ENCODE peak calls at places on chromosomes 16 and 17, in ten cellular contexts. One of them, this sample, is unnamed.

GRCh38 chr17:18967806-18968744 is 16.1 kb downstream of the SLC5A10 start:
- DNase-seq in EL: peak; percentile 39
- DNase-seq in effector memory CD8-positive, alpha-beta T cell: no peak
- DNase-seq in NAMALWA: no peak
- DNase-seq in bronchial epithelial cell: peak; percentile 76
- DNase-seq in activated T-helper 1 cell treated with Interleukin-2 at 50 U/mL for 16 hours: no peak
- DNase-seq in stimulated activated CD8-positive, alpha-beta memory T cell treated with anti-CD3 and anti-CD28 coated beads, Interleukin-15, amount 100 ng/mL, for 1 hour: no peak
- DNase-seq in stimulated activated CD4-positive, alpha-beta T cell treated with anti-CD3 and anti-CD28 coated beads, Interleukin-4, amount 100 ng/mL, for 1 hour: no peak
- DNase-seq in NT2/D1: no peak
- DNase-seq in NCI-H2107: no peak
- DNase-seq in this sample: peak; percentile 37

GRCh38 chr17:1055751-1056645 is 59.1 kb downstream of the TIMM22 start:
- DNase-seq in EL: peak; percentile 59
- DNase-seq in effector memory CD8-positive, alpha-beta T cell: peak; percentile 22
- DNase-seq in NAMALWA: peak; percentile 38
- DNase-seq in bronchial epithelial cell: peak; percentile 33
- DNase-seq in activated T-helper 1 cell treated with Interleukin-2 at 50 U/mL for 16 hours: no peak
- DNase-seq in stimulated activated CD8-positive, alpha-beta memory T cell treated with anti-CD3 and anti-CD28 coated beads, Interleukin-15, amount 100 ng/mL, for 1 hour: peak; percentile 17
- DNase-seq in stimulated activated CD4-positive, alpha-beta T cell treated with anti-CD3 and anti-CD28 coated beads, Interleukin-4, amount 100 ng/mL, for 1 hour: peak; percentile 43
- DNase-seq in NT2/D1: peak; percentile 47
- DNase-seq in NCI-H2107: no peak
- DNase-seq in this sample: peak; percentile 29

GRCh38 chr16:30710971-30711370 is 12.0 kb downstream of the SRCAP start:
- DNase-seq in EL: no peak
- DNase-seq in effector memory CD8-positive, alpha-beta T cell: no peak
- DNase-seq in NAMALWA: no peak
- DNase-seq in bronchial epithelial cell: no peak
- DNase-seq in activated T-helper 1 cell treated with Interleukin-2 at 50 U/mL for 16 hours: no peak
- DNase-seq in stimulated activated CD8-positive, alpha-beta memory T cell treated with anti-CD3 and anti-CD28 coated beads, Interleukin-15, amount 100 ng/mL, for 1 hour: no peak
- DNase-seq in stimulated activated CD4-positive, alpha-beta T cell treated with anti-CD3 and anti-CD28 coated beads, Interleukin-4, amount 100 ng/mL, for 1 hour: no peak
- DNase-seq in NT2/D1: no peak
- DNase-seq in NCI-H2107: no peak
- DNase-seq in this sample: no peak

GRCh38 chr16:4607841-4608703 is 6.6 kb downstream of the UBALD1 start:
- DNase-seq in EL: no peak
- DNase-seq in effector memory CD8-positive, alpha-beta T cell: no peak
- DNase-seq in NAMALWA: no peak
- DNase-seq in bronchial epithelial cell: no peak
- DNase-seq in activated T-helper 1 cell treated with Interleukin-2 at 50 U/mL for 16 hours: no peak
- DNase-seq in stimulated activated CD8-positive, alpha-beta memory T cell treated with anti-CD3 and anti-CD28 coated beads, Interleukin-15, amount 100 ng/mL, for 1 hour: no peak
- DNase-seq in stimulated activated CD4-positive, alpha-beta T cell treated with anti-CD3 and anti-CD28 coated beads, Interleukin-4, amount 100 ng/mL, for 1 hour: no peak
- DNase-seq in NT2/D1: no peak
- DNase-seq in NCI-H2107: no peak
- DNase-seq in this sample: no peak

GRCh38 chr16:8108991-8109509 is 481.3 kb downstream of the TMEM114 start:
- DNase-seq in EL: no peak
- DNase-seq in effector memory CD8-positive, alpha-beta T cell: no peak
- DNase-seq in NAMALWA: no peak
- DNase-seq in bronchial epithelial cell: no peak
- DNase-seq in activated T-helper 1 cell treated with Interleukin-2 at 50 U/mL for 16 hours: no peak
- DNase-seq in stimulated activated CD8-positive, alpha-beta memory T cell treated with anti-CD3 and anti-CD28 coated beads, Interleukin-15, amount 100 ng/mL, for 1 hour: no peak
- DNase-seq in stimulated activated CD4-positive, alpha-beta T cell treated with anti-CD3 and anti-CD28 coated beads, Interleukin-4, amount 100 ng/mL, for 1 hour: no peak
- DNase-seq in NT2/D1: no peak
- DNase-seq in NCI-H2107: no peak
- DNase-seq in this sample: no peak

GRCh38 chr16:58037365-58038057 is 12.0 kb downstream of the MMP15 start:
- DNase-seq in EL: no peak
- DNase-seq in effector memory CD8-positive, alpha-beta T cell: no peak
- DNase-seq in NAMALWA: no peak
- DNase-seq in bronchial epithelial cell: no peak
- DNase-seq in activated T-helper 1 cell treated with Interleukin-2 at 50 U/mL for 16 hours: no peak
- DNase-seq in stimulated activated CD8-positive, alpha-beta memory T cell treated with anti-CD3 and anti-CD28 coated beads, Interleukin-15, amount 100 ng/mL, for 1 hour: no peak
- DNase-seq in stimulated activated CD4-positive, alpha-beta T cell treated with anti-CD3 and anti-CD28 coated beads, Interleukin-4, amount 100 ng/mL, for 1 hour: no peak
- DNase-seq in NT2/D1: no peak
- DNase-seq in NCI-H2107: no peak
- DNase-seq in this sample: no peak

GRCh38 chr17:57541472-57542394 is 203.4 kb downstream of the CCDC182 start:
- DNase-seq in EL: peak; percentile 56
- DNase-seq in effector memory CD8-positive, alpha-beta T cell: no peak
- DNase-seq in NAMALWA: no peak
- DNase-seq in bronchial epithelial cell: no peak
- DNase-seq in activated T-helper 1 cell treated with Interleukin-2 at 50 U/mL for 16 hours: no peak
- DNase-seq in stimulated activated CD8-positive, alpha-beta memory T cell treated with anti-CD3 and anti-CD28 coated beads, Interleukin-15, amount 100 ng/mL, for 1 hour: no peak
- DNase-seq in stimulated activated CD4-positive, alpha-beta T cell treated with anti-CD3 and anti-CD28 coated beads, Interleukin-4, amount 100 ng/mL, for 1 hour: no peak
- DNase-seq in NT2/D1: no peak
- DNase-seq in NCI-H2107: no peak
- DNase-seq in this sample: peak; percentile 76

GRCh38 chr17:46167826-46168569 is 25.2 kb downstream of the KANSL1 start:
- DNase-seq in EL: peak; percentile 88
- DNase-seq in effector memory CD8-positive, alpha-beta T cell: no peak
- DNase-seq in NAMALWA: no peak
- DNase-seq in bronchial epithelial cell: peak; percentile 48
- DNase-seq in activated T-helper 1 cell treated with Interleukin-2 at 50 U/mL for 16 hours: no peak
- DNase-seq in stimulated activated CD8-positive, alpha-beta memory T cell treated with anti-CD3 and anti-CD28 coated beads, Interleukin-15, amount 100 ng/mL, for 1 hour: no peak
- DNase-seq in stimulated activated CD4-positive, alpha-beta T cell treated with anti-CD3 and anti-CD28 coated beads, Interleukin-4, amount 100 ng/mL, for 1 hour: no peak
- DNase-seq in NT2/D1: no peak
- DNase-seq in NCI-H2107: no peak
- DNase-seq in this sample: no peak

GRCh38 chr17:58789831-58790230 is 34.2 kb downstream of the PPM1E start:
- DNase-seq in EL: no peak
- DNase-seq in effector memory CD8-positive, alpha-beta T cell: no peak
- DNase-seq in NAMALWA: no peak
- DNase-seq in bronchial epithelial cell: no peak
- DNase-seq in activated T-helper 1 cell treated with Interleukin-2 at 50 U/mL for 16 hours: no peak
- DNase-seq in stimulated activated CD8-positive, alpha-beta memory T cell treated with anti-CD3 and anti-CD28 coated beads, Interleukin-15, amount 100 ng/mL, for 1 hour: no peak
- DNase-seq in stimulated activated CD4-positive, alpha-beta T cell treated with anti-CD3 and anti-CD28 coated beads, Interleukin-4, amount 100 ng/mL, for 1 hour: no peak
- DNase-seq in NT2/D1: no peak
- DNase-seq in NCI-H2107: no peak
- DNase-seq in this sample: no peak

GRCh38 chr17:41907633-41908539 is 10.9 kb downstream of the ACLY start:
- DNase-seq in EL: peak; percentile 38
- DNase-seq in effector memory CD8-positive, alpha-beta T cell: no peak
- DNase-seq in NAMALWA: no peak
- DNase-seq in bronchial epithelial cell: no peak
- DNase-seq in activated T-helper 1 cell treated with Interleukin-2 at 50 U/mL for 16 hours: no peak
- DNase-seq in stimulated activated CD8-positive, alpha-beta memory T cell treated with anti-CD3 and anti-CD28 coated beads, Interleukin-15, amount 100 ng/mL, for 1 hour: no peak
- DNase-seq in stimulated activated CD4-positive, alpha-beta T cell treated with anti-CD3 and anti-CD28 coated beads, Interleukin-4, amount 100 ng/mL, for 1 hour: no peak
- DNase-seq in NT2/D1: no peak
- DNase-seq in NCI-H2107: no peak
- DNase-seq in this sample: no peak

GRCh38 chr17:16934836-16935235 is 37.1 kb downstream of the TNFRSF13B start:
- DNase-seq in EL: no peak
- DNase-seq in effector memory CD8-positive, alpha-beta T cell: no peak
- DNase-seq in NAMALWA: no peak
- DNase-seq in bronchial epithelial cell: no peak
- DNase-seq in activated T-helper 1 cell treated with Interleukin-2 at 50 U/mL for 16 hours: no peak
- DNase-seq in stimulated activated CD8-positive, alpha-beta memory T cell treated with anti-CD3 and anti-CD28 coated beads, Interleukin-15, amount 100 ng/mL, for 1 hour: no peak
- DNase-seq in stimulated activated CD4-positive, alpha-beta T cell treated with anti-CD3 and anti-CD28 coated beads, Interleukin-4, amount 100 ng/mL, for 1 hour: no peak
- DNase-seq in NT2/D1: no peak
- DNase-seq in NCI-H2107: no peak
- DNase-seq in this sample: no peak

GRCh38 chr16:67668495-67669157 is 2.0 kb downstream of the C16orf86 start:
- DNase-seq in EL: no peak
- DNase-seq in effector memory CD8-positive, alpha-beta T cell: no peak
- DNase-seq in NAMALWA: no peak
- DNase-seq in bronchial epithelial cell: no peak
- DNase-seq in activated T-helper 1 cell treated with Interleukin-2 at 50 U/mL for 16 hours: no peak
- DNase-seq in stimulated activated CD8-positive, alpha-beta memory T cell treated with anti-CD3 and anti-CD28 coated beads, Interleukin-15, amount 100 ng/mL, for 1 hour: no peak
- DNase-seq in stimulated activated CD4-positive, alpha-beta T cell treated with anti-CD3 and anti-CD28 coated beads, Interleukin-4, amount 100 ng/mL, for 1 hour: no peak
- DNase-seq in NT2/D1: no peak
- DNase-seq in NCI-H2107: no peak
- DNase-seq in this sample: no peak

GRCh38 chr17:2592974-2593845 is at the start of gene PAFAH1B1:
- DNase-seq in EL: peak; percentile 94
- DNase-seq in effector memory CD8-positive, alpha-beta T cell: peak; percentile 89
- DNase-seq in NAMALWA: peak; percentile 84
- DNase-seq in bronchial epithelial cell: peak; percentile 70
- DNase-seq in activated T-helper 1 cell treated with Interleukin-2 at 50 U/mL for 16 hours: peak; percentile 97
- DNase-seq in stimulated activated CD8-positive, alpha-beta memory T cell treated with anti-CD3 and anti-CD28 coated beads, Interleukin-15, amount 100 ng/mL, for 1 hour: peak; percentile 81
- DNase-seq in stimulated activated CD4-positive, alpha-beta T cell treated with anti-CD3 and anti-CD28 coated beads, Interleukin-4, amount 100 ng/mL, for 1 hour: peak; percentile 96
- DNase-seq in NT2/D1: peak; percentile 57
- DNase-seq in NCI-H2107: peak; percentile 69
- DNase-seq in this sample: peak; percentile 47

GRCh38 chr16:89973654-89974335 is 25.2 kb downstream of the DEF8 start:
- DNase-seq in EL: no peak
- DNase-seq in effector memory CD8-positive, alpha-beta T cell: no peak
- DNase-seq in NAMALWA: no peak
- DNase-seq in bronchial epithelial cell: no peak
- DNase-seq in activated T-helper 1 cell treated with Interleukin-2 at 50 U/mL for 16 hours: no peak
- DNase-seq in stimulated activated CD8-positive, alpha-beta memory T cell treated with anti-CD3 and anti-CD28 coated beads, Interleukin-15, amount 100 ng/mL, for 1 hour: no peak
- DNase-seq in stimulated activated CD4-positive, alpha-beta T cell treated with anti-CD3 and anti-CD28 coated beads, Interleukin-4, amount 100 ng/mL, for 1 hour: no peak
- DNase-seq in NT2/D1: no peak
- DNase-seq in NCI-H2107: no peak
- DNase-seq in this sample: no peak

GRCh38 chr16:71626018-71626857 is at the start of gene MARVELD3:
- DNase-seq in EL: no peak
- DNase-seq in effector memory CD8-positive, alpha-beta T cell: no peak
- DNase-seq in NAMALWA: no peak
- DNase-seq in bronchial epithelial cell: peak; percentile 67
- DNase-seq in activated T-helper 1 cell treated with Interleukin-2 at 50 U/mL for 16 hours: peak; percentile 7
- DNase-seq in stimulated activated CD8-positive, alpha-beta memory T cell treated with anti-CD3 and anti-CD28 coated beads, Interleukin-15, amount 100 ng/mL, for 1 hour: no peak
- DNase-seq in stimulated activated CD4-positive, alpha-beta T cell treated with anti-CD3 and anti-CD28 coated beads, Interleukin-4, amount 100 ng/mL, for 1 hour: peak; percentile 29
- DNase-seq in NT2/D1: no peak
- DNase-seq in NCI-H2107: peak; percentile 70
- DNase-seq in this sample: peak; percentile 70

GRCh38 chr16:30567991-30568638 is 3.4 kb downstream of the ZNF688 start:
- DNase-seq in EL: peak; percentile 68
- DNase-seq in effector memory CD8-positive, alpha-beta T cell: peak; percentile 31
- DNase-seq in NAMALWA: peak; percentile 79
- DNase-seq in bronchial epithelial cell: peak; percentile 97
- DNase-seq in activated T-helper 1 cell treated with Interleukin-2 at 50 U/mL for 16 hours: no peak
- DNase-seq in stimulated activated CD8-positive, alpha-beta memory T cell treated with anti-CD3 and anti-CD28 coated beads, Interleukin-15, amount 100 ng/mL, for 1 hour: no peak
- DNase-seq in stimulated activated CD4-positive, alpha-beta T cell treated with anti-CD3 and anti-CD28 coated beads, Interleukin-4, amount 100 ng/mL, for 1 hour: no peak
- DNase-seq in NT2/D1: no peak
- DNase-seq in NCI-H2107: no peak
- DNase-seq in this sample: peak; percentile 95

GRCh38 chr16:84086996-84087395 is 29.7 kb downstream of the MBTPS1 start:
- DNase-seq in EL: no peak
- DNase-seq in effector memory CD8-positive, alpha-beta T cell: no peak
- DNase-seq in NAMALWA: peak; percentile 47
- DNase-seq in bronchial epithelial cell: no peak
- DNase-seq in activated T-helper 1 cell treated with Interleukin-2 at 50 U/mL for 16 hours: no peak
- DNase-seq in stimulated activated CD8-positive, alpha-beta memory T cell treated with anti-CD3 and anti-CD28 coated beads, Interleukin-15, amount 100 ng/mL, for 1 hour: no peak
- DNase-seq in stimulated activated CD4-positive, alpha-beta T cell treated with anti-CD3 and anti-CD28 coated beads, Interleukin-4, amount 100 ng/mL, for 1 hour: no peak
- DNase-seq in NT2/D1: no peak
- DNase-seq in NCI-H2107: no peak
- DNase-seq in this sample: no peak

GRCh38 chr17:47119746-47120520 is 69.2 kb downstream of the CDC27 start:
- DNase-seq in EL: peak; percentile 80
- DNase-seq in effector memory CD8-positive, alpha-beta T cell: no peak
- DNase-seq in NAMALWA: no peak
- DNase-seq in bronchial epithelial cell: peak; percentile 51
- DNase-seq in activated T-helper 1 cell treated with Interleukin-2 at 50 U/mL for 16 hours: no peak
- DNase-seq in stimulated activated CD8-positive, alpha-beta memory T cell treated with anti-CD3 and anti-CD28 coated beads, Interleukin-15, amount 100 ng/mL, for 1 hour: no peak
- DNase-seq in stimulated activated CD4-positive, alpha-beta T cell treated with anti-CD3 and anti-CD28 coated beads, Interleukin-4, amount 100 ng/mL, for 1 hour: no peak
- DNase-seq in NT2/D1: no peak
- DNase-seq in NCI-H2107: no peak
- DNase-seq in this sample: peak; percentile 29

GRCh38 chr16:11143741-11144035 is 112.3 kb downstream of the SOCS1 start:
- DNase-seq in EL: no peak
- DNase-seq in effector memory CD8-positive, alpha-beta T cell: no peak
- DNase-seq in NAMALWA: no peak
- DNase-seq in bronchial epithelial cell: no peak
- DNase-seq in activated T-helper 1 cell treated with Interleukin-2 at 50 U/mL for 16 hours: no peak
- DNase-seq in stimulated activated CD8-positive, alpha-beta memory T cell treated with anti-CD3 and anti-CD28 coated beads, Interleukin-15, amount 100 ng/mL, for 1 hour: no peak
- DNase-seq in stimulated activated CD4-positive, alpha-beta T cell treated with anti-CD3 and anti-CD28 coated beads, Interleukin-4, amount 100 ng/mL, for 1 hour: no peak
- DNase-seq in NT2/D1: no peak
- DNase-seq in NCI-H2107: no peak
- DNase-seq in this sample: no peak

GRCh38 chr17:45702666-45703266 is 81.4 kb upstream of the CRHR1 start:
- DNase-seq in EL: no peak
- DNase-seq in effector memory CD8-positive, alpha-beta T cell: no peak
- DNase-seq in NAMALWA: no peak
- DNase-seq in bronchial epithelial cell: peak; percentile 44
- DNase-seq in activated T-helper 1 cell treated with Interleukin-2 at 50 U/mL for 16 hours: no peak
- DNase-seq in stimulated activated CD8-positive, alpha-beta memory T cell treated with anti-CD3 and anti-CD28 coated beads, Interleukin-15, amount 100 ng/mL, for 1 hour: no peak
- DNase-seq in stimulated activated CD4-positive, alpha-beta T cell treated with anti-CD3 and anti-CD28 coated beads, Interleukin-4, amount 100 ng/mL, for 1 hour: no peak
- DNase-seq in NT2/D1: no peak
- DNase-seq in NCI-H2107: no peak
- DNase-seq in this sample: peak; percentile 22

GRCh38 chr17:76725580-76726230 is 701 bp downstream of the JMJD6 start:
- DNase-seq in EL: peak; percentile 53
- DNase-seq in effector memory CD8-positive, alpha-beta T cell: peak; percentile 67
- DNase-seq in NAMALWA: peak; percentile 72
- DNase-seq in bronchial epithelial cell: no peak
- DNase-seq in activated T-helper 1 cell treated with Interleukin-2 at 50 U/mL for 16 hours: peak; percentile 56
- DNase-seq in stimulated activated CD8-positive, alpha-beta memory T cell treated with anti-CD3 and anti-CD28 coated beads, Interleukin-15, amount 100 ng/mL, for 1 hour: peak; percentile 32
- DNase-seq in stimulated activated CD4-positive, alpha-beta T cell treated with anti-CD3 and anti-CD28 coated beads, Interleukin-4, amount 100 ng/mL, for 1 hour: peak; percentile 78
- DNase-seq in NT2/D1: no peak
- DNase-seq in NCI-H2107: no peak
- DNase-seq in this sample: no peak

GRCh38 chr17:336110-337021 is 16.2 kb downstream of the RPH3AL start:
- DNase-seq in EL: no peak
- DNase-seq in effector memory CD8-positive, alpha-beta T cell: no peak
- DNase-seq in NAMALWA: no peak
- DNase-seq in bronchial epithelial cell: no peak
- DNase-seq in activated T-helper 1 cell treated with Interleukin-2 at 50 U/mL for 16 hours: no peak
- DNase-seq in stimulated activated CD8-positive, alpha-beta memory T cell treated with anti-CD3 and anti-CD28 coated beads, Interleukin-15, amount 100 ng/mL, for 1 hour: peak; percentile 15
- DNase-seq in stimulated activated CD4-positive, alpha-beta T cell treated with anti-CD3 and anti-CD28 coated beads, Interleukin-4, amount 100 ng/mL, for 1 hour: peak; percentile 50
- DNase-seq in NT2/D1: no peak
- DNase-seq in NCI-H2107: peak; percentile 40
- DNase-seq in this sample: no peak

GRCh38 chr17:27578718-27579085 is 52.3 kb upstream of the LGALS9 start:
- DNase-seq in EL: peak; percentile 27
- DNase-seq in effector memory CD8-positive, alpha-beta T cell: no peak
- DNase-seq in NAMALWA: no peak
- DNase-seq in bronchial epithelial cell: peak; percentile 26
- DNase-seq in activated T-helper 1 cell treated with Interleukin-2 at 50 U/mL for 16 hours: no peak
- DNase-seq in stimulated activated CD8-positive, alpha-beta memory T cell treated with anti-CD3 and anti-CD28 coated beads, Interleukin-15, amount 100 ng/mL, for 1 hour: no peak
- DNase-seq in stimulated activated CD4-positive, alpha-beta T cell treated with anti-CD3 and anti-CD28 coated beads, Interleukin-4, amount 100 ng/mL, for 1 hour: peak; percentile 36
- DNase-seq in NT2/D1: no peak
- DNase-seq in NCI-H2107: no peak
- DNase-seq in this sample: no peak

GRCh38 chr16:89764711-89765201 is 43.4 kb downstream of the ZNF276 start:
- DNase-seq in EL: no peak
- DNase-seq in effector memory CD8-positive, alpha-beta T cell: peak; percentile 23
- DNase-seq in NAMALWA: peak; percentile 93
- DNase-seq in bronchial epithelial cell: no peak
- DNase-seq in activated T-helper 1 cell treated with Interleukin-2 at 50 U/mL for 16 hours: peak; percentile 23
- DNase-seq in stimulated activated CD8-positive, alpha-beta memory T cell treated with anti-CD3 and anti-CD28 coated beads, Interleukin-15, amount 100 ng/mL, for 1 hour: peak; percentile 22
- DNase-seq in stimulated activated CD4-positive, alpha-beta T cell treated with anti-CD3 and anti-CD28 coated beads, Interleukin-4, amount 100 ng/mL, for 1 hour: peak; percentile 15
- DNase-seq in NT2/D1: no peak
- DNase-seq in NCI-H2107: no peak
- DNase-seq in this sample: no peak

GRCh38 chr17:40726919-40727318 is 23.4 kb upstream of the KRT24 start:
- DNase-seq in EL: no peak
- DNase-seq in effector memory CD8-positive, alpha-beta T cell: no peak
- DNase-seq in NAMALWA: peak; percentile 21
- DNase-seq in bronchial epithelial cell: peak; percentile 33
- DNase-seq in activated T-helper 1 cell treated with Interleukin-2 at 50 U/mL for 16 hours: no peak
- DNase-seq in stimulated activated CD8-positive, alpha-beta memory T cell treated with anti-CD3 and anti-CD28 coated beads, Interleukin-15, amount 100 ng/mL, for 1 hour: no peak
- DNase-seq in stimulated activated CD4-positive, alpha-beta T cell treated with anti-CD3 and anti-CD28 coated beads, Interleukin-4, amount 100 ng/mL, for 1 hour: no peak
- DNase-seq in NT2/D1: no peak
- DNase-seq in NCI-H2107: no peak
- DNase-seq in this sample: no peak

GRCh38 chr16:79287424-79287917 is 313.1 kb downstream of the MAF start:
- DNase-seq in EL: no peak
- DNase-seq in effector memory CD8-positive, alpha-beta T cell: no peak
- DNase-seq in NAMALWA: no peak
- DNase-seq in bronchial epithelial cell: no peak
- DNase-seq in activated T-helper 1 cell treated with Interleukin-2 at 50 U/mL for 16 hours: no peak
- DNase-seq in stimulated activated CD8-positive, alpha-beta memory T cell treated with anti-CD3 and anti-CD28 coated beads, Interleukin-15, amount 100 ng/mL, for 1 hour: no peak
- DNase-seq in stimulated activated CD4-positive, alpha-beta T cell treated with anti-CD3 and anti-CD28 coated beads, Interleukin-4, amount 100 ng/mL, for 1 hour: no peak
- DNase-seq in NT2/D1: no peak
- DNase-seq in NCI-H2107: peak; percentile 94
- DNase-seq in this sample: no peak

GRCh38 chr17:973053-973452 is 6.5 kb downstream of the NXN start:
- DNase-seq in EL: no peak
- DNase-seq in effector memory CD8-positive, alpha-beta T cell: no peak
- DNase-seq in NAMALWA: no peak
- DNase-seq in bronchial epithelial cell: peak; percentile 100
- DNase-seq in activated T-helper 1 cell treated with Interleukin-2 at 50 U/mL for 16 hours: no peak
- DNase-seq in stimulated activated CD8-positive, alpha-beta memory T cell treated with anti-CD3 and anti-CD28 coated beads, Interleukin-15, amount 100 ng/mL, for 1 hour: no peak
- DNase-seq in stimulated activated CD4-positive, alpha-beta T cell treated with anti-CD3 and anti-CD28 coated beads, Interleukin-4, amount 100 ng/mL, for 1 hour: no peak
- DNase-seq in NT2/D1: no peak
- DNase-seq in NCI-H2107: no peak
- DNase-seq in this sample: peak; percentile 100

GRCh38 chr17:60901806-60902205 is 224.2 kb downstream of the BCAS3 start:
- DNase-seq in EL: peak; percentile 80
- DNase-seq in effector memory CD8-positive, alpha-beta T cell: no peak
- DNase-seq in NAMALWA: no peak
- DNase-seq in bronchial epithelial cell: peak; percentile 87
- DNase-seq in activated T-helper 1 cell treated with Interleukin-2 at 50 U/mL for 16 hours: no peak
- DNase-seq in stimulated activated CD8-positive, alpha-beta memory T cell treated with anti-CD3 and anti-CD28 coated beads, Interleukin-15, amount 100 ng/mL, for 1 hour: no peak
- DNase-seq in stimulated activated CD4-positive, alpha-beta T cell treated with anti-CD3 and anti-CD28 coated beads, Interleukin-4, amount 100 ng/mL, for 1 hour: no peak
- DNase-seq in NT2/D1: no peak
- DNase-seq in NCI-H2107: no peak
- DNase-seq in this sample: peak; percentile 59